ENCODE peak calls at places on chromosomes 12 and 14, in eight cellular contexts. M, E, B, F, L, N, R and Y are unnamed samples.

GRCh38 chr14:55843718-55844403 is 263.9 kb downstream of the KTN1 start:
- DNase-seq in B (no peak), E (no peak), N (no peak), F (no peak), L (peak), R (no peak), M (no peak), Y (peak)

GRCh38 chr12:124122722-124123121 is 149.7 kb downstream of the ZNF664 start:
- DNase-seq in F (no peak), E (no peak), N (no peak), M (no peak), R (no peak), L (no peak), B (no peak), Y (no peak)

GRCh38 chr14:78970677-78971076 is 800.5 kb downstream of the NRXN3 start:
- DNase-seq in L (no peak), B (peak), R (no peak), F (no peak), N (no peak), E (peak), M (no peak), Y (no peak)

GRCh38 chr12:115798309-115798917 is 479.1 kb downstream of the MED13L start:
- DNase-seq in R (no peak), L (no peak), B (no peak), F (no peak), N (no peak), M (no peak), E (no peak), Y (no peak)

GRCh38 chr12:108604208-108604941 is 6.5 kb upstream of the TMEM119 start:
- DNase-seq in E (no peak), B (no peak), M (no peak), F (no peak), R (no peak), L (no peak), N (no peak), Y (no peak)

GRCh38 chr12:65327207-65328076 is 49.0 kb downstream of the MSRB3 start:
- DNase-seq in M (no peak), E (no peak), N (no peak), R (no peak), L (peak), B (peak), F (no peak), Y (peak)

GRCh38 chr14:63764103-63764502 is 36.2 kb upstream of the SGPP1 start:
- DNase-seq in R (no peak), B (no peak), L (no peak), E (no peak), M (no peak), F (no peak), N (no peak), Y (no peak)

GRCh38 chr12:106071686-106072085 is 67.1 kb downstream of the NUAK1 start:
- DNase-seq in F (no peak), M (no peak), E (no peak), N (no peak), B (no peak), R (no peak), L (peak), Y (no peak)

GRCh38 chr14:58166005-58166983 is 14.3 kb upstream of the ARMH4 start:
- DNase-seq in R (peak), E (peak), L (peak), N (peak), F (peak), B (peak), M (peak), Y (peak)